ENCODE peak calls at places on chromosomes 1 and 21, in six cellular contexts. One of them, this sample, is unnamed.
A peak's percentile ranks its signal among the peaks of the same experiment; 100 is the strongest.

GRCh38 chr21:29144736-29145353 is 14.4 kb downstream of the MAP3K7CL start:
- DNase-seq in GM23248: peak; percentile 68
- DNase-seq in PC-3: peak; percentile 23
- DNase-seq in esophagus muscularis mucosa: no peak
- DNase-seq in spleen: no peak
- DNase-seq in DND-41: no peak
- DNase-seq in this sample: no peak

GRCh38 chr1:200150721-200151120 is 123.2 kb downstream of the NR5A2 start:
- DNase-seq in spleen: no peak
- DNase-seq in DND-41: no peak
- DNase-seq in esophagus muscularis mucosa: no peak
- DNase-seq in GM23248: peak; percentile 90
- DNase-seq in PC-3: peak; percentile 99
- DNase-seq in this sample: no peak

GRCh38 chr1:230110971-230111370 is 43.9 kb downstream of the GALNT2 start:
- DNase-seq in DND-41: no peak
- DNase-seq in esophagus muscularis mucosa: no peak
- DNase-seq in spleen: no peak
- DNase-seq in PC-3: no peak
- DNase-seq in GM23248: no peak
- DNase-seq in this sample: no peak

GRCh38 chr1:96362623-96363022 is 359.0 kb upstream of the PTBP2 start:
- DNase-seq in spleen: no peak
- DNase-seq in GM23248: peak; percentile 97
- DNase-seq in DND-41: no peak
- DNase-seq in PC-3: peak; percentile 96
- DNase-seq in esophagus muscularis mucosa: no peak
- DNase-seq in this sample: no peak

GRCh38 chr1:93489756-93490155 is 41.8 kb downstream of the FNBP1L start:
- DNase-seq in PC-3: no peak
- DNase-seq in esophagus muscularis mucosa: no peak
- DNase-seq in spleen: no peak
- DNase-seq in DND-41: no peak
- DNase-seq in GM23248: peak; percentile 22
- DNase-seq in this sample: no peak

GRCh38 chr21:34511154-34511553 is 856 bp downstream of the KCNE1 start:
- DNase-seq in esophagus muscularis mucosa: no peak
- DNase-seq in PC-3: no peak
- DNase-seq in DND-41: no peak
- DNase-seq in GM23248: peak; percentile 66
- DNase-seq in spleen: no peak
- DNase-seq in this sample: no peak

GRCh38 chr1:71881611-71882010 is 400.7 kb downstream of the NEGR1 start:
- DNase-seq in esophagus muscularis mucosa: no peak
- DNase-seq in DND-41: no peak
- DNase-seq in GM23248: no peak
- DNase-seq in spleen: no peak
- DNase-seq in PC-3: no peak
- DNase-seq in this sample: no peak

GRCh38 chr1:229224308-229224707 is 46.6 kb upstream of the RAB4A start:
- DNase-seq in DND-41: no peak
- DNase-seq in spleen: no peak
- DNase-seq in PC-3: peak; percentile 42
- DNase-seq in esophagus muscularis mucosa: no peak
- DNase-seq in GM23248: peak; percentile 67
- DNase-seq in this sample: no peak

GRCh38 chr1:46673749-46674182 is 2.1 kb downstream of the TEX38 start:
- DNase-seq in PC-3: peak; percentile 72
- DNase-seq in GM23248: peak; percentile 62
- DNase-seq in DND-41: no peak
- DNase-seq in esophagus muscularis mucosa: no peak
- DNase-seq in spleen: no peak
- DNase-seq in this sample: no peak

GRCh38 chr1:3547055-3548005 is 64.0 kb downstream of the MEGF6 start:
- DNase-seq in GM23248: no peak
- DNase-seq in PC-3: peak; percentile 90
- DNase-seq in DND-41: no peak
- DNase-seq in esophagus muscularis mucosa: no peak
- DNase-seq in spleen: no peak
- DNase-seq in this sample: no peak

GRCh38 chr1:221715321-221716169 is 26.3 kb downstream of the DUSP10 start:
- DNase-seq in DND-41: no peak
- DNase-seq in PC-3: peak; percentile 55
- DNase-seq in GM23248: peak; percentile 35
- DNase-seq in esophagus muscularis mucosa: no peak
- DNase-seq in spleen: no peak
- DNase-seq in this sample: no peak

GRCh38 chr1:17569200-17570139 is 30.0 kb downstream of the ARHGEF10L start:
- DNase-seq in spleen: no peak
- DNase-seq in GM23248: peak; percentile 91
- DNase-seq in DND-41: no peak
- DNase-seq in PC-3: peak; percentile 86
- DNase-seq in esophagus muscularis mucosa: peak; percentile 97
- DNase-seq in this sample: peak; percentile 78

GRCh38 chr1:172662464-172663109 is 3.7 kb downstream of the FASLG start:
- DNase-seq in PC-3: peak; percentile 37
- DNase-seq in GM23248: peak; percentile 82
- DNase-seq in spleen: peak; percentile 90
- DNase-seq in esophagus muscularis mucosa: peak; percentile 92
- DNase-seq in DND-41: peak; percentile 91
- DNase-seq in this sample: peak; percentile 68

GRCh38 chr21:43304206-43304605 is 122.7 kb downstream of the SIK1 start:
- DNase-seq in GM23248: no peak
- DNase-seq in spleen: peak; percentile 58
- DNase-seq in esophagus muscularis mucosa: no peak
- DNase-seq in DND-41: no peak
- DNase-seq in PC-3: no peak
- DNase-seq in this sample: peak; percentile 52

GRCh38 chr1:178126261-178126660 is 32.4 kb downstream of the RASAL2 start:
- DNase-seq in GM23248: peak; percentile 46
- DNase-seq in PC-3: no peak
- DNase-seq in esophagus muscularis mucosa: no peak
- DNase-seq in DND-41: no peak
- DNase-seq in spleen: no peak
- DNase-seq in this sample: no peak

GRCh38 chr21:14451520-14451919 is 68.6 kb upstream of the HSPA13 start:
- DNase-seq in PC-3: no peak
- DNase-seq in spleen: no peak
- DNase-seq in esophagus muscularis mucosa: no peak
- DNase-seq in GM23248: no peak
- DNase-seq in DND-41: no peak
- DNase-seq in this sample: no peak

GRCh38 chr1:33296082-33296458 is 24.8 kb downstream of the A3GALT2 start:
- DNase-seq in DND-41: no peak
- DNase-seq in spleen: peak; percentile 72
- DNase-seq in GM23248: no peak
- DNase-seq in PC-3: no peak
- DNase-seq in esophagus muscularis mucosa: no peak
- DNase-seq in this sample: peak; percentile 22

GRCh38 chr1:160637065-160637464 is 9.8 kb downstream of the SLAMF1 start:
- DNase-seq in spleen: no peak
- DNase-seq in GM23248: no peak
- DNase-seq in esophagus muscularis mucosa: no peak
- DNase-seq in DND-41: no peak
- DNase-seq in PC-3: no peak
- DNase-seq in this sample: no peak

GRCh38 chr1:87778896-87779295 is 450.2 kb downstream of the LMO4 start:
- DNase-seq in PC-3: no peak
- DNase-seq in esophagus muscularis mucosa: no peak
- DNase-seq in GM23248: no peak
- DNase-seq in spleen: no peak
- DNase-seq in DND-41: no peak
- DNase-seq in this sample: no peak

GRCh38 chr1:174413632-174414031 is 34.1 kb upstream of the GPR52 start:
- DNase-seq in spleen: no peak
- DNase-seq in esophagus muscularis mucosa: no peak
- DNase-seq in PC-3: no peak
- DNase-seq in GM23248: peak; percentile 47
- DNase-seq in DND-41: no peak
- DNase-seq in this sample: no peak

GRCh38 chr1:151327903-151328674 is 873 bp upstream of the PI4KB start:
- DNase-seq in esophagus muscularis mucosa: no peak
- DNase-seq in DND-41: no peak
- DNase-seq in spleen: peak; percentile 84
- DNase-seq in GM23248: peak; percentile 58
- DNase-seq in PC-3: no peak
- DNase-seq in this sample: peak; percentile 69

GRCh38 chr1:3471356-3472087 is 17.1 kb downstream of the ARHGEF16 start:
- DNase-seq in PC-3: no peak
- DNase-seq in spleen: peak; percentile 73
- DNase-seq in esophagus muscularis mucosa: no peak
- DNase-seq in GM23248: peak; percentile 51
- DNase-seq in DND-41: no peak
- DNase-seq in this sample: no peak

GRCh38 chr1:100354971-100355394 is 2.7 kb downstream of the CDC14A start:
- DNase-seq in spleen: no peak
- DNase-seq in GM23248: no peak
- DNase-seq in PC-3: peak; percentile 80
- DNase-seq in DND-41: no peak
- DNase-seq in esophagus muscularis mucosa: no peak
- DNase-seq in this sample: no peak

GRCh38 chr1:164726235-164726634 is 167.3 kb downstream of the PBX1 start:
- DNase-seq in spleen: no peak
- DNase-seq in GM23248: peak; percentile 94
- DNase-seq in PC-3: peak; percentile 53
- DNase-seq in DND-41: no peak
- DNase-seq in esophagus muscularis mucosa: no peak
- DNase-seq in this sample: no peak

GRCh38 chr1:67791686-67792475 is 41.4 kb downstream of the GNG12 start:
- DNase-seq in spleen: no peak
- DNase-seq in GM23248: peak; percentile 94
- DNase-seq in DND-41: no peak
- DNase-seq in PC-3: peak; percentile 86
- DNase-seq in esophagus muscularis mucosa: peak; percentile 91
- DNase-seq in this sample: no peak

DNA sequence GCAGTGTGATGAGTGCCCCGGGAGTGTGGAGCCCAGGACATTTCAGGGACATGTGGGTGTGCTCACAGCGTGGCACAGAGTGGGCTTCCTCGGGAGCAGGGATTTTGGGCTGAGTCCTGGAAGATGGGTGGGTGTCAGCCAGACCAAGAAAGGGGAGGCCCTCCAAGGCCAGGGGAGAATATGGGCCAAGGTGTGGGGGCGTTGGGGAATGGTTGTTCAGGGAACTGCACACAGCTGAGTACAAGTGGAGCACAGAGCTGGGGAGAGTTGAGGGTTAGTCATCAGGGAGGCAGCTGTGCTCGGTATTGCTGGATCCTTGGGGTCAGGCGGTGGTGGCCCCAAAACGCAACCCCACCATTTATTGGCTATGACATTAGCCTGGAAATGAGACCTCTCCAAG is 5.5 kb downstream of the POGK start:
- DNase-seq in spleen: no peak
- DNase-seq in esophagus muscularis mucosa: no peak
- DNase-seq in DND-41: no peak
- DNase-seq in PC-3: no peak
- DNase-seq in GM23248: peak; percentile 38
- DNase-seq in this sample: no peak
- H3K4me1 ChIP-seq in spleen: peaks cover 80% of the 10 kb centered on the region
- H3K4me1 ChIP-seq in esophagus muscularis mucosa: peaks cover 80% of the 10 kb centered on the region
- H3K4me1 ChIP-seq in DND-41: peaks cover 39% of the 10 kb centered on the region
- H3K4me1 ChIP-seq in PC-3: peaks cover 16% of the 10 kb centered on the region
- H3K4me1 ChIP-seq in GM23248: peaks cover 26% of the 10 kb centered on the region
- H3K4me1 ChIP-seq in this sample: peaks cover 52% of the 10 kb centered on the region

DNA sequence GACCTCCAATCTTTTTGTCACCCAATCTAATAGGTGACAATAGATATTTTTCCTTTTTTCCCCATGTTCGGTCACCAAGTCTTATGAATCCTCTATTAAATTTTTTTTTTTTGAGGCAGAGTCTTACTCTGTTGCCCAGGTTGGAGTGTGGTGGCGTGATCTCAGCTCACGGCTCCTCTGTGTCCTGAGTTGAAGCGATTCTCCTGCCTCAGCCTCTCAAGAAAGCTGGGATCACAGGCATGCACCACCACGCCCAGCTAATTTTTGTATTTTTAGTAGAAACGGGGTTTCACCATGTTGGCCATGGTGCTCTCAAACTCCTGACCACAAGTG is 42.5 kb upstream of the MTF1 start:
- DNase-seq in GM23248: no peak
- DNase-seq in PC-3: no peak
- DNase-seq in DND-41: no peak
- DNase-seq in spleen: no peak
- DNase-seq in esophagus muscularis mucosa: no peak
- DNase-seq in this sample: no peak
- H3K27ac ChIP-seq in GM23248: no peak overlapping the region
- H3K27ac ChIP-seq in PC-3: no peak overlapping the region
- H3K27ac ChIP-seq in DND-41: no peak overlapping the region
- H3K27ac ChIP-seq in spleen: peak overlapping the region; percentile 51
- H3K27ac ChIP-seq in esophagus muscularis mucosa: no peak overlapping the region
- H3K27ac ChIP-seq in this sample: no peak overlapping the region

GRCh38 chr1:192552619-192553225 is 22.9 kb upstream of the RGS1 start:
- DNase-seq in PC-3: no peak
- DNase-seq in esophagus muscularis mucosa: no peak
- DNase-seq in GM23248: no peak
- DNase-seq in spleen: no peak
- DNase-seq in DND-41: peak; percentile 38
- DNase-seq in this sample: no peak

GRCh38 chr1:192555399-192555798 is 20.2 kb upstream of the RGS1 start:
- DNase-seq in esophagus muscularis mucosa: no peak
- DNase-seq in DND-41: no peak
- DNase-seq in GM23248: no peak
- DNase-seq in PC-3: no peak
- DNase-seq in spleen: no peak
- DNase-seq in this sample: no peak

GRCh38 chr1:192557841-192558595 is 17.6 kb upstream of the RGS1 start:
- DNase-seq in esophagus muscularis mucosa: no peak
- DNase-seq in GM23248: peak; percentile 77
- DNase-seq in DND-41: no peak
- DNase-seq in spleen: no peak
- DNase-seq in PC-3: no peak
- DNase-seq in this sample: no peak

GRCh38 chr1:192553741-192554140 is 21.8 kb upstream of the RGS1 start:
- DNase-seq in GM23248: no peak
- DNase-seq in spleen: no peak
- DNase-seq in esophagus muscularis mucosa: no peak
- DNase-seq in PC-3: no peak
- DNase-seq in DND-41: no peak
- DNase-seq in this sample: no peak

GRCh38 chr1:192554904-192555303 is 20.7 kb upstream of the RGS1 start:
- DNase-seq in GM23248: no peak
- DNase-seq in esophagus muscularis mucosa: no peak
- DNase-seq in spleen: no peak
- DNase-seq in DND-41: no peak
- DNase-seq in PC-3: no peak
- DNase-seq in this sample: no peak
- H3K4me1 ChIP-seq in GM23248: peaks cover 40% of the 10 kb centered on the region
- H3K4me1 ChIP-seq in esophagus muscularis mucosa: peaks cover 22% of the 10 kb centered on the region
- H3K4me1 ChIP-seq in spleen: peaks cover 24% of the 10 kb centered on the region
- H3K4me1 ChIP-seq in DND-41: peaks cover 74% of the 10 kb centered on the region
- H3K4me1 ChIP-seq in PC-3: peaks cover 29% of the 10 kb centered on the region
- H3K4me1 ChIP-seq in this sample: no peaks in the 10 kb centered on the region

DNA sequence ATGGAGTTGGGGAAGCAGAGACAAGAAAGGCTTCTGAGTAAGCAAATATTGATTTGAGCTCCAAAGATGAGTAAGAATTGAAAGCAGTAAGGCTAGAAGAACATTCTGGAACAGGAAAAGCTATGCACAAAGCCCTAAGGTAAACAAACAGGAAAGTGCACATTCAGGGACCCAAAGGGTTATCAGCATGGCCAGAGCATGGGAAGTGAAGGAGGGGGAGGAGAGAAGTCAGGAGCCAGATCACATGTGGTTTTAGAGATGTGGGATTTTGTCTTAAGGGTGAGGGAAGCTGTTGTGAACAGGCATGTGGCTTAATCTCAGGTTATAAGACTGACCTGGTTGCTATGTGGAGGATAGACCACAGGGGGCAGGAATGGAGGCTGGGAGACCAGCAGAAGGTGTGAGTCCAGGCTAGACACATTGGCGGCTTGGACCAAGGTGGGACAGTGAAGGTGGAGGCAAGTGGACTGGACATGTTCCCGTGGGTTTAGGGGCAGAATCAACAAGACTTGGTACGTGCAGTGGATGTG is 7.5 kb downstream of the CSF1 start:
- DNase-seq in PC-3: no peak
- DNase-seq in esophagus muscularis mucosa: no peak
- DNase-seq in spleen: peak; percentile 18
- DNase-seq in DND-41: no peak
- DNase-seq in GM23248: no peak
- DNase-seq in this sample: no peak
- H3K27ac ChIP-seq in PC-3: no peak overlapping the region
- H3K27ac ChIP-seq in esophagus muscularis mucosa: peak overlapping the region; percentile 42
- H3K27ac ChIP-seq in spleen: no peak overlapping the region
- H3K27ac ChIP-seq in DND-41: no peak overlapping the region
- H3K27ac ChIP-seq in GM23248: no peak overlapping the region
- H3K27ac ChIP-seq in this sample: no peak overlapping the region